ENCODE peak calls at places on chromosomes 5 and 9, in nine cellular contexts. One of them, this sample, is unnamed.

GRCh38 chr9:99368341-99369326 is 146.6 kb downstream of the SEC61B start:
- DNase-seq in NCI-H460: no peak
- DNase-seq in GM19239: peak
- DNase-seq in HAP-1: peak
- DNase-seq in NCI-H1417: peak
- DNase-seq in WTC11: no peak
- DNase-seq in NAMALWA: no peak
- DNase-seq in A673: peak
- DNase-seq in GOT3: no peak
- DNase-seq in this sample: peak

GRCh38 chr9:137108608-137109249 is 5.8 kb downstream of the DPP7 start:
- DNase-seq in NCI-H460: no peak
- DNase-seq in GM19239: no peak
- DNase-seq in HAP-1: no peak
- DNase-seq in NCI-H1417: no peak
- DNase-seq in WTC11: no peak
- DNase-seq in NAMALWA: no peak
- DNase-seq in A673: no peak
- DNase-seq in GOT3: no peak
- DNase-seq in this sample: no peak

GRCh38 chr5:9454012-9454481 is 91.8 kb downstream of the SEMA5A start:
- DNase-seq in NCI-H460: no peak
- DNase-seq in GM19239: no peak
- DNase-seq in HAP-1: no peak
- DNase-seq in NCI-H1417: no peak
- DNase-seq in WTC11: no peak
- DNase-seq in NAMALWA: no peak
- DNase-seq in A673: no peak
- DNase-seq in GOT3: no peak
- DNase-seq in this sample: no peak

GRCh38 chr9:5375790-5376477 is 36.3 kb upstream of the RLN1 start:
- DNase-seq in NCI-H460: no peak
- DNase-seq in GM19239: no peak
- DNase-seq in HAP-1: no peak
- DNase-seq in NCI-H1417: no peak
- DNase-seq in WTC11: no peak
- DNase-seq in NAMALWA: no peak
- DNase-seq in A673: no peak
- DNase-seq in GOT3: no peak
- DNase-seq in this sample: no peak

GRCh38 chr5:173456751-173457171 is 128.5 kb upstream of the STC2 start:
- DNase-seq in NCI-H460: peak
- DNase-seq in GM19239: no peak
- DNase-seq in HAP-1: no peak
- DNase-seq in NCI-H1417: no peak
- DNase-seq in WTC11: no peak
- DNase-seq in NAMALWA: no peak
- DNase-seq in A673: peak
- DNase-seq in GOT3: no peak
- DNase-seq in this sample: no peak

GRCh38 chr5:177308740-177309139 is 3.0 kb downstream of the MXD3 start:
- DNase-seq in NCI-H460: no peak
- DNase-seq in GM19239: no peak
- DNase-seq in HAP-1: no peak
- DNase-seq in NCI-H1417: no peak
- DNase-seq in WTC11: no peak
- DNase-seq in NAMALWA: peak
- DNase-seq in A673: no peak
- DNase-seq in GOT3: no peak
- DNase-seq in this sample: no peak

GRCh38 chr5:10338996-10339903 is 14.2 kb upstream of the MARCHF6 start:
- DNase-seq in NCI-H460: no peak
- DNase-seq in GM19239: no peak
- DNase-seq in HAP-1: peak
- DNase-seq in NCI-H1417: peak
- DNase-seq in WTC11: peak
- DNase-seq in NAMALWA: no peak
- DNase-seq in A673: no peak
- DNase-seq in GOT3: no peak
- DNase-seq in this sample: no peak

GRCh38 chr5:119353213-119353612 is 2.6 kb upstream of the TNFAIP8 start:
- DNase-seq in NCI-H460: no peak
- DNase-seq in GM19239: no peak
- DNase-seq in HAP-1: no peak
- DNase-seq in NCI-H1417: no peak
- DNase-seq in WTC11: no peak
- DNase-seq in NAMALWA: peak
- DNase-seq in A673: no peak
- DNase-seq in GOT3: no peak
- DNase-seq in this sample: no peak

GRCh38 chr5:9885164-9885563 is 255.0 kb upstream of the TAS2R1 start:
- DNase-seq in NCI-H460: no peak
- DNase-seq in GM19239: no peak
- DNase-seq in HAP-1: no peak
- DNase-seq in NCI-H1417: no peak
- DNase-seq in WTC11: no peak
- DNase-seq in NAMALWA: no peak
- DNase-seq in A673: no peak
- DNase-seq in GOT3: no peak
- DNase-seq in this sample: no peak

GRCh38 chr5:83711982-83712601 is 8.6 kb downstream of the HAPLN1 start:
- DNase-seq in NCI-H460: peak
- DNase-seq in GM19239: no peak
- DNase-seq in HAP-1: peak
- DNase-seq in NCI-H1417: peak
- DNase-seq in WTC11: peak
- DNase-seq in NAMALWA: peak
- DNase-seq in A673: peak
- DNase-seq in GOT3: no peak
- DNase-seq in this sample: no peak

GRCh38 chr9:129500863-129501770 is 119.8 kb downstream of the C9orf50 start:
- DNase-seq in NCI-H460: no peak
- DNase-seq in GM19239: no peak
- DNase-seq in HAP-1: no peak
- DNase-seq in NCI-H1417: no peak
- DNase-seq in WTC11: no peak
- DNase-seq in NAMALWA: no peak
- DNase-seq in A673: no peak
- DNase-seq in GOT3: no peak
- DNase-seq in this sample: no peak

GRCh38 chr5:178238711-178239592 is 6.3 kb upstream of the PHYKPL start:
- DNase-seq in NCI-H460: no peak
- DNase-seq in GM19239: no peak
- DNase-seq in HAP-1: no peak
- DNase-seq in NCI-H1417: no peak
- DNase-seq in WTC11: no peak
- DNase-seq in NAMALWA: no peak
- DNase-seq in A673: no peak
- DNase-seq in GOT3: no peak
- DNase-seq in this sample: peak

GRCh38 chr9:136075134-136075841 is 19.8 kb downstream of the NACC2 start:
- DNase-seq in NCI-H460: no peak
- DNase-seq in GM19239: no peak
- DNase-seq in HAP-1: no peak
- DNase-seq in NCI-H1417: no peak
- DNase-seq in WTC11: no peak
- DNase-seq in NAMALWA: no peak
- DNase-seq in A673: no peak
- DNase-seq in GOT3: no peak
- DNase-seq in this sample: peak

GRCh38 chr5:111603446-111603827 is 91.1 kb upstream of the STARD4 start:
- DNase-seq in NCI-H460: no peak
- DNase-seq in GM19239: no peak
- DNase-seq in HAP-1: no peak
- DNase-seq in NCI-H1417: no peak
- DNase-seq in WTC11: no peak
- DNase-seq in NAMALWA: no peak
- DNase-seq in A673: no peak
- DNase-seq in GOT3: no peak
- DNase-seq in this sample: no peak

GRCh38 chr5:67205981-67206380 is 9.4 kb upstream of the CD180 start:
- DNase-seq in NCI-H460: no peak
- DNase-seq in GM19239: no peak
- DNase-seq in HAP-1: no peak
- DNase-seq in NCI-H1417: no peak
- DNase-seq in WTC11: no peak
- DNase-seq in NAMALWA: no peak
- DNase-seq in A673: no peak
- DNase-seq in GOT3: no peak
- DNase-seq in this sample: no peak

GRCh38 chr5:52915176-52915875 is 73.8 kb upstream of the ITGA2 start:
- DNase-seq in NCI-H460: peak
- DNase-seq in GM19239: peak
- DNase-seq in HAP-1: peak
- DNase-seq in NCI-H1417: peak
- DNase-seq in WTC11: peak
- DNase-seq in NAMALWA: peak
- DNase-seq in A673: peak
- DNase-seq in GOT3: peak
- DNase-seq in this sample: no peak

GRCh38 chr9:91416086-91416712 is 7.4 kb downstream of the NFIL3 start:
- DNase-seq in NCI-H460: no peak
- DNase-seq in GM19239: no peak
- DNase-seq in HAP-1: no peak
- DNase-seq in NCI-H1417: no peak
- DNase-seq in WTC11: no peak
- DNase-seq in NAMALWA: no peak
- DNase-seq in A673: no peak
- DNase-seq in GOT3: no peak
- DNase-seq in this sample: no peak

GRCh38 chr9:31034311-31034710 is 1350.1 kb upstream of the ACO1 start:
- DNase-seq in NCI-H460: no peak
- DNase-seq in GM19239: no peak
- DNase-seq in HAP-1: peak
- DNase-seq in NCI-H1417: peak
- DNase-seq in WTC11: no peak
- DNase-seq in NAMALWA: no peak
- DNase-seq in A673: no peak
- DNase-seq in GOT3: no peak
- DNase-seq in this sample: no peak

GRCh38 chr5:38467353-38468040 is 88.9 kb downstream of the LIFR start:
- DNase-seq in NCI-H460: peak
- DNase-seq in GM19239: no peak
- DNase-seq in HAP-1: no peak
- DNase-seq in NCI-H1417: no peak
- DNase-seq in WTC11: no peak
- DNase-seq in NAMALWA: no peak
- DNase-seq in A673: no peak
- DNase-seq in GOT3: no peak
- DNase-seq in this sample: peak

GRCh38 chr5:143030349-143030748 is 260.2 kb downstream of the ARHGAP26 start:
- DNase-seq in NCI-H460: no peak
- DNase-seq in GM19239: no peak
- DNase-seq in HAP-1: no peak
- DNase-seq in NCI-H1417: no peak
- DNase-seq in WTC11: no peak
- DNase-seq in NAMALWA: no peak
- DNase-seq in A673: no peak
- DNase-seq in GOT3: no peak
- DNase-seq in this sample: no peak

GRCh38 chr5:6948562-6948961 is 235.3 kb downstream of the TENT4A start:
- DNase-seq in NCI-H460: no peak
- DNase-seq in GM19239: no peak
- DNase-seq in HAP-1: no peak
- DNase-seq in NCI-H1417: no peak
- DNase-seq in WTC11: no peak
- DNase-seq in NAMALWA: no peak
- DNase-seq in A673: no peak
- DNase-seq in GOT3: no peak
- DNase-seq in this sample: no peak

GRCh38 chr9:76223749-76224340 is 170.4 kb downstream of the RFK start:
- DNase-seq in NCI-H460: no peak
- DNase-seq in GM19239: no peak
- DNase-seq in HAP-1: no peak
- DNase-seq in NCI-H1417: no peak
- DNase-seq in WTC11: no peak
- DNase-seq in NAMALWA: no peak
- DNase-seq in A673: no peak
- DNase-seq in GOT3: no peak
- DNase-seq in this sample: no peak

GRCh38 chr9:105050296-105050695 is 122.3 kb upstream of the ABCA1 start:
- DNase-seq in NCI-H460: no peak
- DNase-seq in GM19239: no peak
- DNase-seq in HAP-1: no peak
- DNase-seq in NCI-H1417: no peak
- DNase-seq in WTC11: no peak
- DNase-seq in NAMALWA: no peak
- DNase-seq in A673: no peak
- DNase-seq in GOT3: no peak
- DNase-seq in this sample: no peak

GRCh38 chr9:93206576-93207155 is 22.7 kb downstream of the WNK2 start:
- DNase-seq in NCI-H460: no peak
- DNase-seq in GM19239: no peak
- DNase-seq in HAP-1: no peak
- DNase-seq in NCI-H1417: peak
- DNase-seq in WTC11: no peak
- DNase-seq in NAMALWA: no peak
- DNase-seq in A673: no peak
- DNase-seq in GOT3: no peak
- DNase-seq in this sample: peak

GRCh38 chr5:150358261-150359095 is 981 bp downstream of the TCOF1 start:
- DNase-seq in NCI-H460: no peak
- DNase-seq in GM19239: no peak
- DNase-seq in HAP-1: no peak
- DNase-seq in NCI-H1417: no peak
- DNase-seq in WTC11: no peak
- DNase-seq in NAMALWA: peak
- DNase-seq in A673: peak
- DNase-seq in GOT3: no peak
- DNase-seq in this sample: no peak

GRCh38 chr9:75168270-75169185 is 80.2 kb downstream of the OSTF1 start:
- DNase-seq in NCI-H460: no peak
- DNase-seq in GM19239: no peak
- DNase-seq in HAP-1: no peak
- DNase-seq in NCI-H1417: no peak
- DNase-seq in WTC11: no peak
- DNase-seq in NAMALWA: no peak
- DNase-seq in A673: no peak
- DNase-seq in GOT3: no peak
- DNase-seq in this sample: no peak

GRCh38 chr5:158979290-158979689 is 120.4 kb downstream of the EBF1 start:
- DNase-seq in NCI-H460: no peak
- DNase-seq in GM19239: no peak
- DNase-seq in HAP-1: peak
- DNase-seq in NCI-H1417: no peak
- DNase-seq in WTC11: no peak
- DNase-seq in NAMALWA: no peak
- DNase-seq in A673: no peak
- DNase-seq in GOT3: no peak
- DNase-seq in this sample: no peak